ENCODE peak calls at places on chromosome 3, in eight cellular contexts. M is MM.1S, R is lung, Y is endodermal cell, J is Calu3, K is cardiac fibroblast, E is AG09309, S is breast epithelium. D is an unnamed sample.

GRCh38 chr3:100893590-100893989 is 99.6 kb downstream of the ABI3BP start:
- DNase-seq in S (no peak), E (no peak), M (no peak), Y (peak), K (peak), R (no peak), J (peak), D (peak)

GRCh38 chr3:65572175-65572777 is 466.4 kb downstream of the MAGI1 start:
- DNase-seq in Y (no peak), R (no peak), M (no peak), K (no peak), E (no peak), S (no peak), J (no peak), D (no peak)

GRCh38 chr3:50205719-50206276 is 727 bp downstream of the SLC38A3 start:
- DNase-seq in E (no peak), S (no peak), R (no peak), J (peak), Y (peak), M (no peak), K (no peak), D (no peak)

GRCh38 chr3:178100881-178101280 is 435.4 kb upstream of the KCNMB2 start:
- DNase-seq in M (no peak), Y (no peak), K (no peak), J (no peak), S (no peak), R (no peak), E (no peak), D (no peak)

GRCh38 chr3:113783463-113783862 is 36.6 kb downstream of the ATP6V1A start:
- DNase-seq in E (peak), R (no peak), S (no peak), J (no peak), K (peak), M (peak), Y (no peak), D (no peak)

GRCh38 chr3:95289295-95289694 is 1226.4 kb downstream of the NSUN3 start:
- DNase-seq in M (no peak), E (no peak), K (peak), S (no peak), R (no peak), J (no peak), Y (no peak), D (no peak)

GRCh38 chr3:108219336-108219735 is 2.9 kb downstream of the IFT57 start:
- DNase-seq in J (no peak), K (no peak), S (no peak), R (no peak), Y (no peak), E (no peak), M (no peak), D (no peak)

GRCh38 chr3:101193957-101194356 is 126.4 kb downstream of the IMPG2 start:
- DNase-seq in M (no peak), S (no peak), Y (no peak), R (no peak), J (no peak), K (peak), E (no peak), D (no peak)

GRCh38 chr3:133330043-133330442 is 69.8 kb upstream of the BFSP2 start:
- DNase-seq in M (no peak), K (no peak), J (no peak), S (no peak), Y (peak), E (no peak), R (no peak), D (peak)

GRCh38 chr3:196688349-196688748 is 23.7 kb downstream of the CEP19 start:
- DNase-seq in K (peak), Y (no peak), J (no peak), S (peak), R (peak), E (peak), M (no peak), D (peak)

GRCh38 chr3:52406231-52406661 is 38.7 kb downstream of the SEMA3G start:
- DNase-seq in M (no peak), E (no peak), K (no peak), S (no peak), R (no peak), J (no peak), Y (no peak), D (no peak)

GRCh38 chr3:122146466-122146865 is 37.0 kb upstream of the CASR start:
- DNase-seq in K (no peak), S (no peak), R (no peak), E (no peak), Y (no peak), J (no peak), M (no peak), D (no peak)

GRCh38 chr3:179196098-179196497 is 47.9 kb downstream of the PIK3CA start:
- DNase-seq in J (no peak), E (peak), K (peak), S (no peak), M (peak), R (no peak), Y (no peak), D (no peak)

GRCh38 chr3:49872801-49873281 is 3.1 kb upstream of the CAMKV start:
- DNase-seq in S (no peak), J (no peak), R (no peak), M (no peak), E (no peak), Y (no peak), K (no peak), D (peak)

GRCh38 chr3:182920515-182921084 is 59.7 kb downstream of the DCUN1D1 start:
- DNase-seq in K (peak), S (no peak), J (peak), R (no peak), E (no peak), M (no peak), Y (peak), D (peak)

GRCh38 chr3:43638594-43639447 is 17.0 kb upstream of the ANO10 start:
- DNase-seq in R (peak), J (peak), E (no peak), K (peak), Y (peak), M (peak), S (no peak), D (no peak)

GRCh38 chr3:52195823-52196331 is 2.1 kb upstream of the ALAS1 start:
- DNase-seq in J (peak), Y (no peak), E (peak), S (no peak), M (no peak), R (peak), K (peak), D (no peak)

GRCh38 chr3:132486086-132486485 is 68.8 kb downstream of the DNAJC13 start:
- DNase-seq in S (no peak), R (no peak), J (no peak), K (peak), Y (no peak), E (peak), M (no peak), D (no peak)

GRCh38 chr3:114466816-114467215 is 173.0 kb downstream of the TIGIT start:
- DNase-seq in S (no peak), E (no peak), Y (no peak), J (no peak), R (no peak), M (no peak), K (no peak), D (no peak)

GRCh38 chr3:126552688-126553283 is 5.9 kb downstream of the C3orf22 start:
- DNase-seq in J (no peak), Y (peak), S (no peak), M (no peak), K (no peak), E (no peak), R (no peak), D (peak)

GRCh38 chr3:182715006-182715405 is 78.3 kb upstream of the ATP11B start:
- DNase-seq in E (no peak), R (no peak), M (peak), J (no peak), S (no peak), Y (no peak), K (no peak), D (no peak)

GRCh38 chr3:194313642-194314430 is 37.3 kb downstream of the CPN2 start:
- DNase-seq in R (no peak), K (no peak), E (no peak), S (no peak), Y (peak), J (no peak), M (no peak), D (peak)
- TF ChIP-seq CTCF in R (no peak), K (no peak), E (peak), S (no peak), Y (peak), J (peak), M (peak), D (peak)

GRCh38 chr3:153443961-153444360 is 281.9 kb downstream of the RAP2B start:
- DNase-seq in R (no peak), M (peak), J (peak), E (no peak), S (no peak), Y (no peak), K (peak), D (no peak)

GRCh38 chr3:153442799-153443487 is 280.9 kb downstream of the RAP2B start:
- DNase-seq in R (no peak), Y (no peak), M (peak), E (no peak), S (no peak), K (no peak), J (no peak), D (no peak)

GRCh38 chr3:153445817-153446216 is 283.8 kb downstream of the RAP2B start:
- DNase-seq in S (no peak), J (no peak), M (no peak), Y (no peak), R (no peak), K (no peak), E (no peak), D (no peak)

GRCh38 chr3:153442386-153442785 is 280.4 kb downstream of the RAP2B start:
- DNase-seq in J (no peak), E (no peak), R (no peak), S (no peak), K (peak), Y (no peak), M (no peak), D (no peak)

GRCh38 chr3:153448146-153448870 is 286.3 kb downstream of the RAP2B start:
- DNase-seq in J (no peak), M (no peak), S (no peak), Y (no peak), E (no peak), K (no peak), R (no peak), D (no peak)
- TF ChIP-seq CTCF in J (no peak), M (no peak), S (no peak), Y (no peak), E (no peak), K (no peak), R (no peak), D (no peak)

DNA sequence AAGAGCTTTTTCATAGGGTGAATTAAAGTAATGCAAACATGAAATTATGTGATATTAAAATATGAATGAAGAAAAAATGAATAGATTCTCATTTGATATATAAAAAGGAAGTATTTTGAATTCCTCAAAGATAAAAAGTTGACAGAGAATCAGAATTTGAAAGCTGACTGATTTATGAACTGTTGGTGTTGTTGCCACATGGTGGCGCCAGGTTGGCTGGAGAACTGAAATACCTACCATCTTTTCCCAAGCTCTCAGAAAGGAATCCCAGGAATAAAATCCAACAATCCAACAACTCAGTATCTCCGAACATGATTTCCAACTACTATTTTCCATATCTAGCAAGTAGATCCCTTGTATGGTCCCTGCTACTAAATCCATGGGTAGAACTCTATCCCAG is 3.1 kb downstream of the MYRIP start:
- DNase-seq in M (peak), E (no peak), J (peak), S (no peak), R (no peak), Y (peak), K (peak), D (peak)
- TF ChIP-seq CTCF in M (peak), E (peak), J (no peak), S (peak), R (no peak), Y (peak), K (peak), D (peak)

DNA sequence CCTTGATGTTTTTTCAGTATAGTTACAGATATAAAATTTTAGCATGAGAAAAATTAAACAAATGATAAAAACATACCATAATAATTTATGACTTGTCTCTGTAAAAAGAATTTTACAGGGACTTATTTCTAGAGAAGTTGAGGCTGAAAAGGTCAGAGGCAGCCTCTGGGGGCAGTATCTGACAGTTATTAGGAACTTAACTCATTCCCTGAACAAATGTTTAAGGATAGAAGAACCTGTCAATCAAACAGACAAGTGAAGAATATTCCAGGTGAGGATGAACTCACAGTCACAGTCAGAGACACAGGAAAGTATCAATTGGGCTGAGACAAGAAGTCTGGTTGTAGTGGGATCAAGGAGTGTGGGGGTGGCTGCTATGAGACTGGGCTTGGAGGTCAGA is 7.3 kb downstream of the MYLK start:
- DNase-seq in K (no peak), E (no peak), J (no peak), Y (peak), S (no peak), M (no peak), R (no peak), D (no peak)
- TF ChIP-seq CTCF in K (peak), E (peak), J (no peak), Y (peak), S (no peak), M (peak), R (no peak), D (peak)

GRCh38 chr3:147616998-147617619 is 207.9 kb downstream of the ZIC1 start:
- DNase-seq in Y (no peak), J (no peak), M (peak), S (no peak), E (no peak), R (no peak), K (peak), D (no peak)
- TF ChIP-seq CTCF in Y (peak), J (peak), M (peak), S (no peak), E (peak), R (no peak), K (peak), D (peak)

GRCh38 chr3:15676259-15676658 is 74.7 kb downstream of the BTD start:
- DNase-seq in M (no peak), Y (no peak), E (no peak), J (no peak), S (no peak), R (no peak), K (peak), D (no peak)
- TF ChIP-seq CTCF in M (no peak), Y (no peak), E (no peak), J (no peak), S (no peak), R (no peak), K (no peak), D (no peak)

DNA sequence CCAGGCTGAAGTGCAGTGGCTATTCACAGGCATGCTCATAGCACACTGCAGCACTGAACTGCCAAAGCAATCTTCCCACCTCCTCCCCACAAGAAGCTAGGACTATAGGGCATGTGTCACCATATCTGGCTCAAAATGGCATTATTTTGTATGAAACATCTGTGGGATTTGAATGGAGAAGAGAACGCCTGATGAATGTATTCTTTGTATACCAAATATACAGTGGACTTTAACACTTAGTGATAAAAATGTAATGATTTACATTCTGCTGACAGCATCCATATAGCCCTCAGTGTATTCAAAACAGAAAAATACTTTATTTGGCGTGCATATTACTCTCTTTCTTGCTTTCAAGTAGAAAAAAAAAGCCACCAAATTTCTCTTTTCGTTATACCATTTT is 257.8 kb downstream of the FOXP1 start:
- DNase-seq in E (no peak), R (no peak), J (no peak), S (no peak), M (no peak), Y (no peak), K (no peak), D (no peak)
- TF ChIP-seq CTCF in E (no peak), R (no peak), J (no peak), S (no peak), M (no peak), Y (no peak), K (no peak), D (no peak)

D was measured in BE2C.